ENCODE peak calls at places on chromosomes 11 and 22, in eight cellular contexts. A is psoas muscle; J is LNCaP clone FGC; X is mammary epithelial cell; L is CD8-positive, alpha-beta T cell; V is AG09309; O is astrocyte of the cerebellum; U is fibroblast of pulmonary artery. Q is an unnamed sample.

GRCh38 chr11:84390441-84391078 is 1104.4 kb upstream of the CCDC90B start:
- DNase-seq in A (no peak), J (no peak), X (peak; percentile 0), L (no peak), V (no peak), O (no peak), U (peak; percentile 7), Q (no peak)

GRCh38 chr11:10568486-10568941 is at the start of gene LYVE1:
- DNase-seq in A (no peak), J (no peak), X (no peak), L (no peak), V (no peak), O (no peak), U (peak; percentile 60), Q (no peak)

GRCh38 chr11:34907934-34908593 is 8.1 kb downstream of the APIP start:
- DNase-seq in A (no peak), J (no peak), X (no peak), L (no peak), V (no peak), O (no peak), U (no peak), Q (no peak)

GRCh38 chr11:76806608-76807205 is 23.6 kb downstream of the TSKU start:
- DNase-seq in A (no peak), J (no peak), X (no peak), L (no peak), V (no peak), O (no peak), U (no peak), Q (no peak)

GRCh38 chr22:19766235-19766505 is 5.6 kb downstream of the TBX1 start:
- DNase-seq in A (peak; percentile 33), J (no peak), X (no peak), L (no peak), V (no peak), O (no peak), U (no peak), Q (no peak)

GRCh38 chr11:115497303-115497702 is 6.9 kb downstream of the CADM1 start:
- DNase-seq in A (no peak), J (no peak), X (no peak), L (no peak), V (no peak), O (peak; percentile 45), U (no peak), Q (peak; percentile 6)

GRCh38 chr11:116499396-116500001 is 273.3 kb downstream of the BUD13 start:
- DNase-seq in A (peak; percentile 77), J (peak; percentile 63), X (peak; percentile 33), L (no peak), V (peak; percentile 10), O (no peak), U (peak; percentile 41), Q (peak; percentile 56)

GRCh38 chr22:24845036-24845918 is 39.3 kb downstream of the SGSM1 start:
- DNase-seq in A (peak; percentile 59), J (no peak), X (no peak), L (no peak), V (no peak), O (no peak), U (peak; percentile 13), Q (no peak)

GRCh38 chr22:23557036-23557435 is 23.1 kb downstream of the IGLL1 start:
- DNase-seq in A (no peak), J (no peak), X (no peak), L (no peak), V (no peak), O (no peak), U (no peak), Q (no peak)

GRCh38 chr11:14886509-14886908 is 5.5 kb downstream of the CYP2R1 start:
- DNase-seq in A (no peak), J (no peak), X (no peak), L (no peak), V (no peak), O (no peak), U (no peak), Q (no peak)

DNA sequence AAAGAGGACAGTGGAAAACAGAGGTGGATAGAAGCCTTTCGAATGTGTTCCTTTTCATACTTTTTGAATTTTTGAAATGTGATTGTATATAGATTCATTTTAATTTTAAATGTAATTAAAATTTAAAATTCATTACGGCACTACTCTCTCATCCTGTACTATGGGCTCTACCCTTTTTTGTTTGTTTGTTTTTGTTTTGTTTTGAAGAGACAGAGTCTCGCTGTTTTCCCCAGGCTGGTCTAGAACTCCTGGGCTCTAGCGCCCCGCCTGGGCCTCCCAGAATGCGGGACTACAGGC is 11.9 kb upstream of the HDHD5 start:
- DNase-seq in A (no peak), J (no peak), X (no peak), L (no peak), V (no peak), O (no peak), U (no peak), Q (no peak)
- TF ChIP-seq CTCF in A (no peak), J (peak; percentile 36), X (peak; percentile 32), L (no peak), V (peak; percentile 23), O (no peak), U (peak; percentile 25), Q (no peak)

DNA sequence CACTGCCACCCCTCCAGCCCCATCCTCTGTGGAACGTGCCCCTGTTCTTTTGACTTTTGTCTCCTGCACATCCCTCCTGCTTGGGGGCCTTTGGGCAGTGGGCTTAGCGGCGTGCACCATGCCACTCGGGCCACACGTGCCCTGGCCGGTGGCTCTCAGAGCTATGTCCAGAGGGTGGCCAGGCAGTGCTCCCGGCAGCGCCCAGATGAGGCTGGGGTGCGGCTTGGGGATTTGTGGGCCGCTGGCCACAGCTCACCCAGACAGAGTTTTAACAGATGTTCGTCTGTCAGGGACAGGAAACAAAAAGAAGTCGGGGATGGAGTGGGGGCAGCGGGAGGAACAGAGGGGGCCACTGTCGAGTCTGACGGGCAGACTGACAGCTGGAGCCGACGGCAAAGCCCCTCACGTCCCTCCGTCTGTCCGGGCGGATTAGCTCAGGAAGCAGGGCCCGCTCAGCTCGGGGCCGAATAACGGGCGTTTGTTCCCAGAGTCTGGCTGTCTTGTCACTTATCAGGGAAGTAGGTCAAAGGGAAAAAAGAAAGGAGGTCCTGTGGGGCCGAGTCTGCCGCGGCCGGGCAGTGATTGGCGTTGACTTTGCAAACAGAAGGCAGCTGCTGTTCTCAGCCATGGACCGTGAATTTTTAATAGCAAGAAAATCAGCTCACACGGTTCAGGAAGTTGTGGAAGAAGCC is 61.6 kb downstream of the LRP5 start:
- DNase-seq in A (peak; percentile 70), J (peak; percentile 63), X (no peak), L (no peak), V (no peak), O (no peak), U (peak; percentile 48), Q (peak; percentile 80)
- H3K4me3 ChIP-seq in A (peak overlapping the region; percentile 22), J (no peak overlapping the region), X (no peak overlapping the region), L (no peak overlapping the region), V (no peak overlapping the region), O (no peak overlapping the region), U (no peak overlapping the region), Q (no peak overlapping the region)

GRCh38 chr11:46669606-46670243 is 30.7 kb downstream of the ARHGAP1 start:
- DNase-seq in A (no peak), J (no peak), X (no peak), L (no peak), V (no peak), O (no peak), U (no peak), Q (peak; percentile 17)
- TF ChIP-seq CTCF in A (peak; percentile 43), J (peak; percentile 33), X (peak; percentile 60), L (no peak), V (peak; percentile 23), O (peak; percentile 25), U (peak; percentile 13), Q (peak; percentile 34)

DNA sequence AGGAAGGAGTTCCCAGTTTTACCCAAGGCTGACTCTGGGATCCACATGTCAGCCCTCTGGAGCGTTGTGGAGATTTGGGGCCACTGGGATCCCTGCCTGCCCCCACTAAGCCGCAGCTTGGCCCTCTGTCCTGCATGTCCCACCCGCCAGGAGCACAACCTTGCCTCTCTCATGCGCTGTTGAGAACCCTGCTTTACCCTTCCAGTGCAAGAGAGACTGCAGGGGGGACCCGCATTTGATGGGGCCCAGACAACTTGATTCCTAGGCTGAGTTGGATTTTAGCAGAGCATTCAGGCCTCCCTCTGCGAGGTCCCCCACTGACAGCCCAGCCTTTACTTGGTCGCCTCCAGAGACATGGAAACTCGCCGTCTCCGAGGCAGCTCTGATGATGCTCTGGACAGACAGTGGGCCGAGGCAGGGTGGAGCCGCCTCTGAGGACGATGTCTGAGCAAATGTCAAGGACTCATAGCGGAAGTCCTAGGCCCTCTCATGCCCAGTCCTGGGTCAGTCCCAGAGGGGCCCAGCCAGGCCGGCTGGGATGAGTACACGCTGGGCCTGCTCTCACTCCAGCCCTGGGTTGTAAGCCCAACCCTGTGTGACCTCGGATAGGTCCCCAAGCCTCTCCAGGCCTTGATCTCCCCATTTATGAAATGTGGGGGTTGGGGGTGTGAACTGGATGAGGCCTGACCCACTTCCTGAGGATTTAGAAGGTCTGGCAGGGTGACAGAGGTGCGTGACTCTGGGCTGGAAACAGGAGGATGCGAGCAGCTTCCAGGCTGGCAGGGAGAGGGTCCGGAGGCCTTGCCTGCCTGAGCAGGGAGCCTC is 590 bp downstream of the CD5 start:
- DNase-seq in A (no peak), J (no peak), X (no peak), L (no peak), V (no peak), O (no peak), U (no peak), Q (no peak)
- H3K4me3 ChIP-seq in A (no peak overlapping the region), J (no peak overlapping the region), X (no peak overlapping the region), L (peak overlapping the region; percentile 87), V (no peak overlapping the region), O (no peak overlapping the region), U (no peak overlapping the region), Q (no peak overlapping the region)